ENCODE peak calls at places on chromosomes 11 and 22, in eight cellular contexts. Z is effector memory CD8-positive, alpha-beta T cell; Q is thoracic aorta; R is fibroblast of gingiva; S is AG10803; B is caudate nucleus; W is Right ventricle myocardium superior; I is stimulated activated CD4-positive, alpha-beta T cell treated with anti-CD3 and anti-CD28 coated beads, TNF-alpha, amount 100 ng/mL, for 48 hours. G is an unnamed sample.

GRCh38 chr11:10407749-10408472 is 47.2 kb upstream of the AMPD3 start:
- DNase-seq in I (no peak), Z (no peak), S (no peak), R (no peak), B (no peak), W (no peak), Q (no peak), G (no peak)

GRCh38 chr11:44630511-44631210 is 65.2 kb downstream of the CD82 start:
- DNase-seq in I (no peak), Q (no peak), R (no peak), W (peak; percentile 20), B (no peak), Z (no peak), S (no peak), G (peak; percentile 7)

GRCh38 chr11:103842191-103842590 is 194.2 kb upstream of the DDI1 start:
- DNase-seq in I (no peak), W (peak; percentile 49), R (no peak), S (no peak), B (no peak), Z (no peak), Q (no peak), G (no peak)

GRCh38 chr11:70631624-70632047 is 233.3 kb downstream of the CTTN start:
- DNase-seq in B (no peak), Z (no peak), R (no peak), Q (no peak), W (no peak), S (no peak), I (no peak), G (no peak)

GRCh38 chr22:22463855-22464540 is 44.5 kb downstream of the ZNF280B start:
- DNase-seq in W (no peak), S (peak; percentile 55), B (peak; percentile 5), Q (no peak), R (peak; percentile 29), Z (peak; percentile 49), I (peak; percentile 44), G (no peak)

GRCh38 chr22:47782461-47783075 is 1020.1 kb downstream of the TBC1D22A start:
- DNase-seq in W (no peak), Z (no peak), R (no peak), B (no peak), Q (no peak), I (no peak), S (no peak), G (no peak)

GRCh38 chr11:98062714-98063113 is 958.0 kb upstream of the CNTN5 start:
- DNase-seq in B (no peak), W (no peak), Z (no peak), R (no peak), S (no peak), Q (no peak), I (no peak), G (no peak)

GRCh38 chr22:23268139-23268712 is 87.9 kb downstream of the BCR start:
- DNase-seq in B (no peak), W (no peak), R (no peak), S (no peak), I (no peak), Z (no peak), Q (no peak), G (no peak)

GRCh38 chr11:113994077-113994954 is 19.4 kb downstream of the HTR3A start:
- DNase-seq in Q (no peak), B (no peak), I (peak; percentile 7), W (no peak), S (no peak), Z (peak; percentile 37), R (no peak), G (no peak)

GRCh38 chr11:126113515-126113957 is 50.9 kb upstream of the CDON start:
- DNase-seq in S (peak; percentile 99), R (peak; percentile 98), W (peak; percentile 89), I (no peak), Q (peak; percentile 87), B (no peak), Z (no peak), G (peak; percentile 97)

GRCh38 chr11:20197881-20198280 is 37.6 kb upstream of the DBX1 start:
- DNase-seq in Z (no peak), Q (no peak), I (no peak), B (no peak), W (no peak), R (no peak), S (no peak), G (no peak)

GRCh38 chr11:93166867-93167266 is 30.9 kb downstream of the SLC36A4 start:
- DNase-seq in Q (no peak), R (no peak), W (no peak), I (no peak), S (no peak), Z (no peak), B (no peak), G (no peak)

GRCh38 chr11:57155838-57156583 is 25.7 kb upstream of the LRRC55 start:
- DNase-seq in B (no peak), W (no peak), S (no peak), R (no peak), Q (no peak), I (no peak), Z (no peak), G (no peak)

GRCh38 chr11:16280256-16280682 is 76.1 kb downstream of the SOX6 start:
- DNase-seq in Z (no peak), Q (no peak), B (no peak), I (no peak), S (no peak), R (no peak), W (peak; percentile 55), G (no peak)

GRCh38 chr11:4713241-4713640 is 8.7 kb downstream of the MMP26 start:
- DNase-seq in I (no peak), R (no peak), B (no peak), Z (no peak), Q (no peak), S (no peak), W (no peak), G (no peak)

GRCh38 chr11:71406681-71407080 is 41.5 kb downstream of the DHCR7 start:
- DNase-seq in I (no peak), Q (no peak), S (no peak), W (no peak), Z (no peak), R (no peak), B (no peak), G (no peak)

GRCh38 chr11:123483465-123483864 is 53.4 kb downstream of the GRAMD1B start:
- DNase-seq in R (no peak), B (no peak), I (no peak), W (no peak), Z (no peak), Q (no peak), S (no peak), G (no peak)

GRCh38 chr11:43367382-43368178 is 8.9 kb downstream of the TTC17 start:
- DNase-seq in W (no peak), I (no peak), Q (no peak), Z (no peak), B (no peak), S (no peak), R (no peak), G (no peak)

GRCh38 chr11:120832609-120833221 is 191.2 kb upstream of the TBCEL start:
- DNase-seq in I (no peak), Z (no peak), R (no peak), W (no peak), S (no peak), B (no peak), Q (no peak), G (no peak)

GRCh38 chr11:130181295-130182272 is 22.0 kb downstream of the ST14 start:
- DNase-seq in B (no peak), Z (no peak), Q (no peak), I (no peak), R (peak; percentile 75), S (peak; percentile 87), W (no peak), G (no peak)

GRCh38 chr11:45777127-45777969 is 27.6 kb upstream of the SLC35C1 start:
- DNase-seq in I (no peak), Q (no peak), W (no peak), B (no peak), R (peak; percentile 59), Z (no peak), S (peak; percentile 35), G (no peak)

G was measured in ascending aorta.